ENCODE peak calls at places on chromosomes 4 and X, in seven cellular contexts. One of them, this sample, is unnamed.

GRCh38 chrX:105552395-105552794 is 269.9 kb upstream of the NRK start:
- DNase-seq in foreskin keratinocyte: peak; percentile 95
- DNase-seq in activated CD4-positive, alpha-beta T cell treated with anti-CD3 and anti-CD28 coated beads for 4 hours: no peak
- DNase-seq in activated CD8-positive, alpha-beta memory T cell treated with anti-CD3 and anti-CD28 coated beads, Interleukin-2, amount 50 U/mL, for 4 hours: no peak
- DNase-seq in fibroblast of the conjunctiva: peak; percentile 16
- DNase-seq in NCI-H69: no peak
- DNase-seq in stimulated activated naive CD8-positive, alpha-beta T cell treated with anti-CD3 and anti-CD28 coated beads, Interleukin-15, Interleukin-2, amounts not matched to agents 100 U/mL and 50 U/mL, for 24 hours: no peak
- DNase-seq in this sample: peak; percentile 2

GRCh38 chrX:54484666-54485065 is 11.4 kb downstream of the FGD1 start:
- DNase-seq in foreskin keratinocyte: no peak
- DNase-seq in activated CD4-positive, alpha-beta T cell treated with anti-CD3 and anti-CD28 coated beads for 4 hours: no peak
- DNase-seq in activated CD8-positive, alpha-beta memory T cell treated with anti-CD3 and anti-CD28 coated beads, Interleukin-2, amount 50 U/mL, for 4 hours: no peak
- DNase-seq in fibroblast of the conjunctiva: no peak
- DNase-seq in NCI-H69: peak; percentile 60
- DNase-seq in stimulated activated naive CD8-positive, alpha-beta T cell treated with anti-CD3 and anti-CD28 coated beads, Interleukin-15, Interleukin-2, amounts not matched to agents 100 U/mL and 50 U/mL, for 24 hours: no peak
- DNase-seq in this sample: no peak

GRCh38 chr4:3462790-3463415 is at the start of gene DOK7:
- DNase-seq in foreskin keratinocyte: no peak
- DNase-seq in activated CD4-positive, alpha-beta T cell treated with anti-CD3 and anti-CD28 coated beads for 4 hours: no peak
- DNase-seq in activated CD8-positive, alpha-beta memory T cell treated with anti-CD3 and anti-CD28 coated beads, Interleukin-2, amount 50 U/mL, for 4 hours: no peak
- DNase-seq in fibroblast of the conjunctiva: no peak
- DNase-seq in NCI-H69: peak; percentile 5
- DNase-seq in stimulated activated naive CD8-positive, alpha-beta T cell treated with anti-CD3 and anti-CD28 coated beads, Interleukin-15, Interleukin-2, amounts not matched to agents 100 U/mL and 50 U/mL, for 24 hours: no peak
- DNase-seq in this sample: no peak

GRCh38 chr4:179128299-179128698 is 1686.1 kb upstream of the AGA start:
- DNase-seq in foreskin keratinocyte: no peak
- DNase-seq in activated CD4-positive, alpha-beta T cell treated with anti-CD3 and anti-CD28 coated beads for 4 hours: no peak
- DNase-seq in activated CD8-positive, alpha-beta memory T cell treated with anti-CD3 and anti-CD28 coated beads, Interleukin-2, amount 50 U/mL, for 4 hours: no peak
- DNase-seq in fibroblast of the conjunctiva: no peak
- DNase-seq in NCI-H69: no peak
- DNase-seq in stimulated activated naive CD8-positive, alpha-beta T cell treated with anti-CD3 and anti-CD28 coated beads, Interleukin-15, Interleukin-2, amounts not matched to agents 100 U/mL and 50 U/mL, for 24 hours: no peak
- DNase-seq in this sample: no peak

GRCh38 chrX:24396236-24396929 is 35.9 kb downstream of the SUPT20HL1 start:
- DNase-seq in foreskin keratinocyte: no peak
- DNase-seq in activated CD4-positive, alpha-beta T cell treated with anti-CD3 and anti-CD28 coated beads for 4 hours: no peak
- DNase-seq in activated CD8-positive, alpha-beta memory T cell treated with anti-CD3 and anti-CD28 coated beads, Interleukin-2, amount 50 U/mL, for 4 hours: no peak
- DNase-seq in fibroblast of the conjunctiva: peak; percentile 47
- DNase-seq in NCI-H69: no peak
- DNase-seq in stimulated activated naive CD8-positive, alpha-beta T cell treated with anti-CD3 and anti-CD28 coated beads, Interleukin-15, Interleukin-2, amounts not matched to agents 100 U/mL and 50 U/mL, for 24 hours: no peak
- DNase-seq in this sample: peak; percentile 46

GRCh38 chr4:106746451-106746850 is 289.7 kb downstream of the DKK2 start:
- DNase-seq in foreskin keratinocyte: peak; percentile 32
- DNase-seq in activated CD4-positive, alpha-beta T cell treated with anti-CD3 and anti-CD28 coated beads for 4 hours: no peak
- DNase-seq in activated CD8-positive, alpha-beta memory T cell treated with anti-CD3 and anti-CD28 coated beads, Interleukin-2, amount 50 U/mL, for 4 hours: no peak
- DNase-seq in fibroblast of the conjunctiva: no peak
- DNase-seq in NCI-H69: no peak
- DNase-seq in stimulated activated naive CD8-positive, alpha-beta T cell treated with anti-CD3 and anti-CD28 coated beads, Interleukin-15, Interleukin-2, amounts not matched to agents 100 U/mL and 50 U/mL, for 24 hours: no peak
- DNase-seq in this sample: peak; percentile 18

GRCh38 chrX:130197464-130197863 is 25.7 kb downstream of the RAB33A start:
- DNase-seq in foreskin keratinocyte: no peak
- DNase-seq in activated CD4-positive, alpha-beta T cell treated with anti-CD3 and anti-CD28 coated beads for 4 hours: no peak
- DNase-seq in activated CD8-positive, alpha-beta memory T cell treated with anti-CD3 and anti-CD28 coated beads, Interleukin-2, amount 50 U/mL, for 4 hours: no peak
- DNase-seq in fibroblast of the conjunctiva: no peak
- DNase-seq in NCI-H69: no peak
- DNase-seq in stimulated activated naive CD8-positive, alpha-beta T cell treated with anti-CD3 and anti-CD28 coated beads, Interleukin-15, Interleukin-2, amounts not matched to agents 100 U/mL and 50 U/mL, for 24 hours: no peak
- DNase-seq in this sample: no peak

GRCh38 chrX:22237479-22237878 is 35.2 kb upstream of the CBLL2 start:
- DNase-seq in foreskin keratinocyte: no peak
- DNase-seq in activated CD4-positive, alpha-beta T cell treated with anti-CD3 and anti-CD28 coated beads for 4 hours: no peak
- DNase-seq in activated CD8-positive, alpha-beta memory T cell treated with anti-CD3 and anti-CD28 coated beads, Interleukin-2, amount 50 U/mL, for 4 hours: no peak
- DNase-seq in fibroblast of the conjunctiva: no peak
- DNase-seq in NCI-H69: no peak
- DNase-seq in stimulated activated naive CD8-positive, alpha-beta T cell treated with anti-CD3 and anti-CD28 coated beads, Interleukin-15, Interleukin-2, amounts not matched to agents 100 U/mL and 50 U/mL, for 24 hours: no peak
- DNase-seq in this sample: no peak

GRCh38 chr4:40140206-40140605 is 56.6 kb upstream of the RHOH start:
- DNase-seq in foreskin keratinocyte: no peak
- DNase-seq in activated CD4-positive, alpha-beta T cell treated with anti-CD3 and anti-CD28 coated beads for 4 hours: no peak
- DNase-seq in activated CD8-positive, alpha-beta memory T cell treated with anti-CD3 and anti-CD28 coated beads, Interleukin-2, amount 50 U/mL, for 4 hours: no peak
- DNase-seq in fibroblast of the conjunctiva: no peak
- DNase-seq in NCI-H69: no peak
- DNase-seq in stimulated activated naive CD8-positive, alpha-beta T cell treated with anti-CD3 and anti-CD28 coated beads, Interleukin-15, Interleukin-2, amounts not matched to agents 100 U/mL and 50 U/mL, for 24 hours: no peak
- DNase-seq in this sample: no peak